ENCODE peak calls at places on chromosomes 4 and X, in nine cellular contexts. B is IMR-90; H is GM23248; O is brain microvascular endothelial cell; A is upper lobe of left lung; G is BE2C; W is pancreas; N is psoas muscle; U is naive thymus-derived CD4-positive, alpha-beta T cell. Z is an unnamed sample.
A peak's percentile ranks its signal among the peaks of the same experiment; 100 is the strongest.

GRCh38 chr4:4659871-4660651 is 118.2 kb upstream of the STX18 start:
- DNase-seq in B (peak; percentile 94), H (peak; percentile 95), O (peak; percentile 91), A (no peak), G (no peak), W (no peak), N (no peak), U (no peak), Z (no peak)

GRCh38 chr4:128770807-128771206 is 38.7 kb upstream of the JADE1 start:
- DNase-seq in B (no peak), H (peak; percentile 21), O (no peak), A (no peak), G (no peak), W (no peak), N (no peak), U (peak; percentile 12), Z (no peak)

GRCh38 chr4:15875663-15876460 is 62.7 kb downstream of the FGFBP1 start:
- DNase-seq in B (no peak), H (no peak), O (no peak), A (no peak), G (no peak), W (no peak), N (no peak), U (no peak), Z (no peak)

GRCh38 chr4:148542922-148543623 is 100.9 kb upstream of the NR3C2 start:
- DNase-seq in B (peak; percentile 23), H (no peak), O (no peak), A (no peak), G (no peak), W (no peak), N (no peak), U (no peak), Z (no peak)

GRCh38 chr4:17773125-17773698 is 8.2 kb downstream of the FAM184B start:
- DNase-seq in B (no peak), H (no peak), O (no peak), A (no peak), G (no peak), W (no peak), N (no peak), U (no peak), Z (no peak)

GRCh38 chr4:106698621-106699195 is 330.1 kb upstream of the GIMD1 start:
- DNase-seq in B (no peak), H (no peak), O (no peak), A (no peak), G (no peak), W (no peak), N (no peak), U (no peak), Z (no peak)

GRCh38 chrX:100696699-100697351 is 35.1 kb downstream of the SYTL4 start:
- DNase-seq in B (no peak), H (no peak), O (no peak), A (no peak), G (no peak), W (no peak), N (no peak), U (no peak), Z (no peak)

GRCh38 chrX:9324676-9325075 is 140.2 kb upstream of the TBL1X start:
- DNase-seq in B (no peak), H (no peak), O (no peak), A (no peak), G (no peak), W (no peak), N (no peak), U (no peak), Z (no peak)

GRCh38 chr4:6749340-6750171 is 33.0 kb upstream of the KIAA0232 start:
- DNase-seq in B (peak; percentile 33), H (peak; percentile 81), O (peak; percentile 15), A (peak; percentile 88), G (no peak), W (peak; percentile 50), N (peak; percentile 82), U (no peak), Z (no peak)

GRCh38 chrX:15939737-15940136 is 85.1 kb upstream of the AP1S2 start:
- DNase-seq in B (no peak), H (no peak), O (no peak), A (no peak), G (no peak), W (no peak), N (no peak), U (no peak), Z (no peak)

GRCh38 chr4:56653461-56654237 is 27.4 kb downstream of the HOPX start:
- DNase-seq in B (no peak), H (no peak), O (no peak), A (no peak), G (no peak), W (no peak), N (no peak), U (no peak), Z (no peak)

GRCh38 chr4:77015390-77015789 is 60.4 kb downstream of the CCNI start:
- DNase-seq in B (peak; percentile 90), H (peak; percentile 87), O (peak; percentile 62), A (no peak), G (no peak), W (no peak), N (no peak), U (no peak), Z (peak; percentile 16)

GRCh38 chr4:87975466-87975865 is at the start of gene SPP1:
- DNase-seq in B (peak; percentile 13), H (peak; percentile 35), O (peak; percentile 18), A (no peak), G (peak; percentile 22), W (peak; percentile 23), N (no peak), U (no peak), Z (peak; percentile 64)

GRCh38 chr4:6971536-6972374 is 62.1 kb downstream of the TBC1D14 start:
- DNase-seq in B (no peak), H (no peak), O (no peak), A (no peak), G (no peak), W (no peak), N (no peak), U (no peak), Z (peak; percentile 22)

GRCh38 chr4:155208258-155209054 is at the start of gene NPY2R:
- DNase-seq in B (no peak), H (no peak), O (no peak), A (peak; percentile 76), G (peak; percentile 90), W (peak; percentile 14), N (peak; percentile 39), U (no peak), Z (peak; percentile 64)

DNA sequence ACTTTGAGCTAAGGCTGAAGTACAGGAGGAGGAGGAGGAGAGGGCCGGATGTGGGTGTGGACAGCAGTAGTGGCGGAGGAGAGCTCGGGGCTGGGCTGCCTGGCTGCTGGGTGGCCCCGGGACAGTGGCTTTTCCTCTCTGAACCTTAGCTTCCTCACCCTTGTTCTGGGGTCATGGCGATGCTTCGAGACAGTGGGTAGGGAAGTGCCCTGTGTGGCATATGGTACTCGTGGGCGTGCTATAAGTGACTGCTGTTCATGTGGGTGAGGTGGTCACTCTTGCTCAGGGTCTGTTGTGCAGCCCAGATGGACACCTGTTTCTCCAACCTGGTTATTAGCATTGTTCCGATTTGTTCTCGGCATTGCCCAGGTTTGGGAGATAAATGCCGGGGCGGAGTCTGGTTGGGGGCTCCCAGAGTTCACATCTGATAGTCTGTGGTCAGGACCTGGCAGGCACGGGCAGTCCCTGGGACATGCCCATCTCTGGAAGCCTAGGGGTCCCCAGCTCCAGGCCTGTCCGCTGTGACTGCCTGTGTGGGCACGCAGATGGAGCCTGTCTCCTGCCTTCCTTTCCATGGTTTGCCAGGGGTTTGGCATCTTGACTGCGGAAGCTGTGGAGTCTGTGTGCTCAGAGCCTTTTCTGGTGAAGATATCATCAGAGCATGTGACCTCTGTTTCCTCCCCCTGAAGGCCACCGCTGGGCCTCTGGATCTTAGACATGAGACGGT is 4.9 kb upstream of the CPZ start:
- DNase-seq in B (no peak), H (no peak), O (no peak), A (no peak), G (no peak), W (no peak), N (peak; percentile 26), U (no peak), Z (peak; percentile 30)
- H3K27me3 ChIP-seq in B (peaks cover 68% of the 10 kb centered on the region), H (peaks cover 23% of the 10 kb centered on the region), O (peaks cover 35% of the 10 kb centered on the region), A (no peaks in the 10 kb centered on the region), G (peaks cover 8% of the 10 kb centered on the region), W (no peaks in the 10 kb centered on the region), N (peaks cover 85% of the 10 kb centered on the region), U (no peaks in the 10 kb centered on the region), Z (no peaks in the 10 kb centered on the region)

DNA sequence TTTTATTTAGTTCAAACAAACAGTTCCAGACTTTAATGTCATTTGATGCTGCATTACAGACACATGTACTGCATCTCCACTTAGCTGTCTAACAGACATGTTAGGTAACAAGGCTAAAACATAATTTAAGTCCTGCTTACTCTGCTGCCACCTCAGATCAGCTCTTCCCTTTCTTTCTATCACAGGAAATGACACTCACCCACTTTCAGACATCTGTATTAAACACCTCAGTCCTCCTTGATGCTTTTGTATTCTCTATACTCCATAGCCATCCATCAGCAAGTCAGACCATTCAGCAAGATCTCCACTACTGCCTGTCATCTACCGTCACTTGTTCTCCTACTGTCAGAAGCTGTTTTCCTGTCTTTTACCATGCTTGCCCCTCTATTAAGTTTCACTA is 405.4 kb downstream of the IL15 start:
- DNase-seq in B (no peak), H (no peak), O (no peak), A (no peak), G (no peak), W (no peak), N (no peak), U (no peak), Z (no peak)
- H3K4me3 ChIP-seq in B (no peak overlapping the region), H (no peak overlapping the region), O (no peak overlapping the region), A (no peak overlapping the region), G (no peak overlapping the region), W (no peak overlapping the region), N (no peak overlapping the region), U (no peak overlapping the region), Z (no peak overlapping the region)

DNA sequence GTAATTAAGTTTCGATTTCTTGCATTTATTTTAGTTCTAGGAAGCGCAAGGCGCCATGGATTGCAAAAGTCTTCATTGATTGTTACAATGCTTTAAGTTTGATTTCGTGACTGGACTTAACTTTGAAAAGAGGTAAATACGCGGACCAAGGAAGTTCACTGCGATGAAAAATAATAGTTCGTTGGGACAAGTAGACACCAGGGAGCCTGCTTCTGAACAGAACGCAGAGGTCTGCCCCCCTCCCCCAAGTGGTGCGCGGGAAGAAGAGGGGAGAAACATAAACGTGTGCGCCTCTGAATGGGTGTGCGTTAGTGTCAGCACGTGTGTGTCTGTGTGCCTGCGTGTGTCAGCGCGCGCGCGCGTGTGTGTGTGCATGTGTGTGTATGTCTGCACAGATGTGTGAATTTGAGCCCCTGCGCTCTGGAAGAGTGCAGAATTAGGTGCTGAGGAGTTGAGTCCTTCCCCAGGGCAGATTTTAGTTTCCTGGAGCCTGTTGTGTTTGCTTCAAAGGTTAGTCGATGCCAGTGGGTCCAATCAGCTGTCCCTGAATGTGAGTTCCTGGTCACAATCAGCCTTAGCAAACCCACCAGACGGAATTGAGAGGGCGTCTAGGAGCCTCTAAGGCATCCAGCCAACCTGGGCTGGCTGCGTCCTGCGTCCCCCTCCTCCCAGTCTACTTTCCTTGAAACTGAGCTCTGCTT is 5.8 kb upstream of the POU4F2 start:
- DNase-seq in B (no peak), H (no peak), O (no peak), A (peak; percentile 48), G (no peak), W (no peak), N (no peak), U (no peak), Z (no peak)
- H3K27me3 ChIP-seq in B (peaks cover 25% of the 10 kb centered on the region), H (peaks cover 66% of the 10 kb centered on the region), O (peaks cover 67% of the 10 kb centered on the region), A (no peaks in the 10 kb centered on the region), G (peaks cover 89% of the 10 kb centered on the region), W (peaks cover 6% of the 10 kb centered on the region), N (peaks cover 65% of the 10 kb centered on the region), U (peaks cover 19% of the 10 kb centered on the region), Z (peaks cover 93% of the 10 kb centered on the region)

DNA sequence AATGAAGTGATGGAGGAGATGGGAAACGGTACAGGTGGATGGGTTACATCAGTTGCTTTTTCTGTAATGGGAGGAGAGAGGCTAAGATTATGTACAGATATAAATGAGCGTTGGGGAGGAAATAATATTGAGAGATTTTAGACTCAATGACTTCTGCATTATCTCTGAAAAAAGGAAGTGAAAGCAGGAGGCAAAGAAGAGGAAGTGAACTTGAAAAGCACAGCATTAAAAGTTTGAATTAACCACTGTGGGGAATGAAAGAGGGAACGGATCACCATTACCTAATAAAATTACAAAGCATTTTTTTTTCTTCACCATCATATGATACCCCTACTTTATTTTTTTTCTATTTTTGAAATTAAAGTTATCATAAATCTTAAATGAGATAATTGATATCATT is 1025.5 kb downstream of the RPA4 start:
- DNase-seq in B (no peak), H (no peak), O (no peak), A (no peak), G (no peak), W (no peak), N (no peak), U (no peak), Z (no peak)
- H3K4me3 ChIP-seq in B (no peak overlapping the region), H (no peak overlapping the region), O (no peak overlapping the region), A (no peak overlapping the region), G (no peak overlapping the region), W (no peak overlapping the region), N (no peak overlapping the region), U (no peak overlapping the region), Z (no peak overlapping the region)